ENCODE peak calls at places on chromosomes 11 and 22, in four cellular contexts. V is K562, B is SK-N-SH, A is GM12878. U is an unnamed sample.

GRCh38 chr11:117761993-117762392 is 35.0 kb downstream of the DSCAML1 start:
- DNase-seq in B (peak; percentile 74), A (no peak), V (no peak), U (no peak)

GRCh38 chr11:33044281-33044680 is 4.9 kb downstream of the TCP11L1 start:
- DNase-seq in A (no peak), V (no peak), B (no peak), U (no peak)

GRCh38 chr11:87020764-87021365 is 16.9 kb upstream of the TMEM135 start:
- DNase-seq in A (no peak), V (no peak), B (no peak), U (no peak)

GRCh38 chr11:15379483-15379882 is 264.8 kb downstream of the INSC start:
- DNase-seq in A (no peak), B (no peak), V (no peak), U (no peak)

GRCh38 chr11:120098503-120099054 is 39.3 kb downstream of the TRIM29 start:
- DNase-seq in V (no peak), A (no peak), B (peak; percentile 45), U (no peak)

GRCh38 chr11:75474878-75475766 is 42.1 kb upstream of the KLHL35 start:
- DNase-seq in V (peak; percentile 85), A (no peak), B (peak; percentile 63), U (peak; percentile 38)

GRCh38 chr22:32354360-32355351 is 3.0 kb upstream of the RFPL3 start:
- DNase-seq in B (no peak), A (no peak), V (peak; percentile 30), U (no peak)

GRCh38 chr11:125638315-125638714 is 13.4 kb downstream of the CHEK1 start:
- DNase-seq in A (no peak), V (no peak), B (no peak), U (no peak)

GRCh38 chr11:110059706-110060430 is 33.3 kb upstream of the ZC3H12C start:
- DNase-seq in A (no peak), V (no peak), B (no peak), U (no peak)

GRCh38 chr11:38305682-38306081 is 1707.6 kb upstream of the RAG2 start:
- DNase-seq in A (no peak), V (no peak), B (no peak), U (no peak)

GRCh38 chr11:133927690-133928627 is 28.8 kb downstream of the IGSF9B start:
- DNase-seq in B (peak; percentile 94), A (no peak), V (peak; percentile 69), U (no peak)

GRCh38 chr22:50342651-50343540 is at the start of gene PPP6R2:
- DNase-seq in B (peak; percentile 97), V (peak; percentile 84), A (no peak), U (peak; percentile 96)

GRCh38 chr22:41776381-41776780 is 24.1 kb upstream of the CCDC134 start:
- DNase-seq in V (no peak), B (no peak), A (no peak), U (no peak)

GRCh38 chr22:17205432-17205831 is 13.8 kb downstream of the ADA2 start:
- DNase-seq in A (no peak), B (no peak), V (no peak), U (no peak)

GRCh38 chr11:128547946-128548654 is 39.3 kb downstream of the ETS1 start:
- DNase-seq in A (no peak), B (no peak), V (no peak), U (no peak)

GRCh38 chr11:122229611-122230386 is 113.8 kb upstream of the BLID start:
- DNase-seq in V (no peak), B (no peak), A (no peak), U (peak; percentile 15)

GRCh38 chr11:101342307-101342706 is 212.7 kb upstream of the PGR start:
- DNase-seq in B (no peak), V (no peak), A (no peak), U (no peak)
- TF ChIP-seq MAX in B (no peak), V (no peak), A (no peak), U (no peak)

GRCh38 chr22:48070760-48071159 is 1308.3 kb downstream of the TBC1D22A start:
- DNase-seq in B (no peak), V (no peak), A (no peak), U (no peak)
- H3K27ac ChIP-seq in B (no peak overlapping the region), V (no peak overlapping the region), A (no peak overlapping the region), U (no peak overlapping the region)

DNA sequence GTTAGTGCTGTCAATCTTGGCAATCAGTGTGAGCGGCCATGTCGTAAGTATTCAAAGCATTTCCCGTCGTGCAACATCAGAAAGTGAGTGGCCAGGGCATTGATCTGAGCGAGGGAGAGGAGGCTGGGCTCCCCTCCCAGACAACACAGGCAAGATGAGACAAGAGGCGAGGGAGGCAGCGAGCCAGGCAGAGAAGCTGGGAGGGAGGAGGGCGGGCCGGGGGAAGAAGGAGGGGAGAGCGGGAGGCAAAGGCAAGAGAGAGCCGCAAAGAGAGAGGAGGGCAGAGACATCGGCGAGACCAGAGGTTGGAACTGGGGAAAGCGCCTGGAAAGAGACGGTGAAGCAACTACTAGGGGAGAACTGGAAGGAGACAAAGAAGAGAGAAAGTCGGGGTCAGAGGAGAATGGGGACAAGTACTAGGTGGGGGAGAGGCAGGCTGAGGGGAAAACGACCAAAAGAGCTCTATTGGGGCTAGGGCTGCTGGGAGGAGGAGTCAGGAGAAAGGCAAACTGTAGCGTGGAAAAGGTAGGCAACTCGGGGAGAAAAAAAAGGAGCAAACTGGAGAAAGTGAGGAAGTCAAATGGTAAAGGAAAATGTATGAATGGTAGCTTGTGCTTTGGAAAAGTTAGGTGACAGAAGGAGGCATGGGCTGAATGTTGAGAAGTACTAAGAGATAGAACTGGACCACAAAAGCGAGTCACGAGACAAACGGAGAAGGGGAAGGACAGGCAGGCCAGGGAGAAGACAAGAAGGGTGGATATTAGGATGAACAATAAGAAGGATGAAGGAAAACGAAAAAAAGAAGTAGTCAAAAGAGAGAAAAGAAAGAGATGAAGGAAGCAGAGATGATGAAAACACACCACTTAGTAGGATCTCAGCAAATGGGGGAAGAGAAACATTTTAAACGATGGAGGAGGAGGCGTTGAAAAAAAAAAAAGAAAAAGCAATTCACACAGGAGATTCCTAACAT is 130.5 kb upstream of the C11orf58 start:
- DNase-seq in A (no peak), V (peak; percentile 64), B (peak; percentile 69), U (no peak)
- TF ChIP-seq NRF1 in A (no peak), V (no peak), B (no peak), U (no peak)

GRCh38 chr11:123546515-123546914 is 107.9 kb downstream of the SCN3B start:
- DNase-seq in B (no peak), A (no peak), V (no peak), U (no peak)
- TF ChIP-seq MAX in B (peak; percentile 21), A (no peak), V (no peak), U (no peak)

DNA sequence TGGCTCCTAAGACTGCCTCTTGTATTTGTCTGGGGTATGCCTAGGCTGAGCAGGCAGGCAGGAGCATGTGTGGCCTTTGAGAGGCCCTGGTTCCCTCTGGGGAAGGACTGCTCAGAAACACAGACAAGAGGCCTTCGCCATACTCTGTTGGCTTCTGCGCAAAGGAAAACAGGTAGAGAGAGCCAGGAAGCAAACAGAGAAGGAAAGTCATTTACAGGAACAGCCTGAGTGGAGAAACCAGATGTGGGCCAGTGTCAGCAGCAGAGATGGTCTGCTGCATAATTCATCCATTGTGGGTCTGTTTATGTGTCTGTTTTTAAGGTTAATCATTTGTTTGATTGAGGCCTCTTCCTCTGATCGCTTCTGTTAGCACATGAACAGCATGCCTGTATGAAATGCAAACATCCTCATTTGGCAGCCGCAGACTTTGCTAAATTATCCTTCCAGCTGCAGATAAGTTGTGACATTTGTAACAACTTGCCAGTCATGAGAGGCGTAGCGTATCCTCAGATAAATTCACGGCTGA is 119.4 kb downstream of the GALNT18 start:
- DNase-seq in V (no peak), B (peak; percentile 47), A (no peak), U (no peak)
- H3K27ac ChIP-seq in V (no peak overlapping the region), B (peak overlapping the region; percentile 76), A (no peak overlapping the region), U (no peak overlapping the region)

DNA sequence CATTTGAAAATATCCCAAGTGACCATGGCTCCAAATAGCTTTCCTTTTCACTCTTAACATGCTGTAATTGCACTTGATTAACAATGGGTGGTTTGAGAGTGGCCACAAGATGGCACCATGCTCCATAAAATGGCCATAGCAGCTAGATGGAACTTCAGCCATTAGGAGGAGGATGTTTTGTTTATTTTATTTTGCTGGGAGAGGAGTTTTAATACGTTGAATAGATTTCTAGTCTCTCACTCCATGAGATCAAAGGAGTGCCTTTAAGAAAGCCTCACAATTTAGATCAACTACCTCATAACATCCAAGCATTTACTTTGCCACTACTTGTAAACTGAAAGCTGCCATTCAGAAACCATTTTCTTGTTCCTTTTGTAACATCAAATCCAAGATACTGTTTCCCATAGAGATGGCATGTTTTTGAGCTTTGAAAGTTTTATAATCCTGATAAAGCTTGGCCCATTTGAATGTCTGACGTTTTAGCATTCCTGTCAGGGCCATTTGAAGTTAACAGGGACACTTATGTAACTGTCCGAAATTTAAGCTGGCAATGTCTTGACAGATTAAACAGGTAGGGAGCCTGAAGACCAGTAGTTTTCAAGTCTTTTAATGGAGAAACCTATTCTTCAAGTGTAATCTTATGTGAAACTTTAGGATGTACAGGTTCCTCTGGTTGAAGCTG is 4.7 kb downstream of the FEN1 start:
- DNase-seq in V (peak; percentile 64), A (peak; percentile 52), B (peak; percentile 71), U (no peak)
- TF ChIP-seq NRF1 in V (no peak), A (no peak), B (no peak), U (no peak)

GRCh38 chr22:47460870-47461269 is 698.4 kb downstream of the TBC1D22A start:
- DNase-seq in B (no peak), V (no peak), A (no peak), U (no peak)

GRCh38 chr22:47457509-47458300 is 695.3 kb downstream of the TBC1D22A start:
- DNase-seq in B (no peak), V (no peak), A (no peak), U (no peak)

GRCh38 chr22:47456031-47456430 is 693.6 kb downstream of the TBC1D22A start:
- DNase-seq in B (no peak), V (no peak), A (no peak), U (no peak)

GRCh38 chr22:47458348-47458747 is 695.9 kb downstream of the TBC1D22A start:
- DNase-seq in B (no peak), A (no peak), V (no peak), U (no peak)

DNA sequence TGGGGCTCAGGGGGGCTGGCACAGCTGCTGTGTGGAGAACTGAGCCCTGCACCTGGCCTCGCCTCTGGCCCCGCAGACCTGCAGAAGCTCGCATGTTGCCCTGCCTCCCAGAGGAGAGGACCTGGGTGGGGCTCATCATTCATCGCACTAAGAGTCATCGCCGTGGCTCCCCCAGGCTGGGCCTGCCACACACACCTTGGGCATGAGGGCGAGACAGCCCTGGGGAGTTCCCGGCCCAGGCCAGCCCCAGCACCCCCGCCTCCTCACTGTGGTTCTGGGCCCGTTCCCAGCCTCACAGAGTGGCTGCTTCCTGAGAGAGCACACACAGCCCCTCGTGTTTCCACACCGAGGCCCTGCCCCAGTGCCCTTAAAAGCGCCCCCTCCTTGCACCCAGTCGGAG is 694.6 kb downstream of the TBC1D22A start:
- DNase-seq in A (no peak), V (no peak), B (no peak), U (no peak)
- TF ChIP-seq MAX in A (no peak), V (no peak), B (no peak), U (no peak)

GRCh38 chr22:19962909-19963806 is 21.5 kb upstream of the TXNRD2 start:
- DNase-seq in V (no peak), A (no peak), B (no peak), U (peak; percentile 74)
- H3K27ac ChIP-seq in V (no peak overlapping the region), A (no peak overlapping the region), B (peak overlapping the region; percentile 70), U (peak overlapping the region; percentile 14)

DNA sequence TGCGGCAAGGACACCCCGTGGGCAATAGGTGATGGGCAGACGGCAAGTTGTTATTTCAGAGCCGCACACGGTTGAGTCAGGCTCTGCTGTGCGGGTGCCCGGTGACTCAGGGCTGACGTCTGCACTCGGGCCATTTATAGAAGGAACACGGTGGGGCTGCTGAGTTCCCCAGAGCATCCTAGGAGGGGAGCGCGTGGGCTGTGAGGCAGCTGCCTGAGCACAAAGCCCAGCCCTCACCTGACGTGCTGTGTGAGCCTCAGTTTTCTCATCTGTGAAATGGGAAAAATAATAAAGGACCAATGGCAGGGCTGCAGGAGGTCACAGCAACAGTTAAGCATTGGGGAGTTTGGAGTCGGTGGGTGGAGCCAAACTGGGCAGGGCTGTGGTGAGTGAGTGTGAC is 11.3 kb upstream of the RHOD start:
- DNase-seq in A (no peak), B (no peak), V (no peak), U (no peak)
- TF ChIP-seq NRF1 in A (no peak), B (no peak), V (peak; percentile 9), U (no peak)

U was measured in H1.